ENCODE peak calls at places on chromosome 15, in seven cellular contexts. H is fibroblast of lung, F is heart right ventricle, R is A549, C is spleen, L is H1, X is heart left ventricle. I is an unnamed sample.
A peak's percentile ranks its signal among the peaks of the same experiment; 100 is the strongest.

GRCh38 chr15:68442041-68442440 is 10.1 kb upstream of the ITGA11 start:
- DNase-seq in H (no peak), C (no peak), L (peak; percentile 11), X (no peak), R (no peak), F (no peak), I (no peak)

GRCh38 chr15:48974865-48975264 is 11.1 kb upstream of the SHC4 start:
- DNase-seq in L (no peak), C (no peak), F (no peak), X (no peak), R (peak; percentile 14), H (peak; percentile 32), I (no peak)

GRCh38 chr15:45168751-45169551 is 18.8 kb downstream of the SHF start:
- DNase-seq in L (no peak), F (no peak), X (no peak), H (no peak), C (no peak), R (no peak), I (no peak)

GRCh38 chr15:49737138-49737537 is 116.3 kb downstream of the DTWD1 start:
- DNase-seq in X (no peak), C (no peak), L (no peak), F (no peak), H (no peak), R (no peak), I (no peak)

GRCh38 chr15:42919794-42920280 is 741 bp downstream of the TTBK2 start:
- DNase-seq in F (no peak), H (peak; percentile 53), X (no peak), L (no peak), R (peak; percentile 17), C (no peak), I (no peak)

GRCh38 chr15:56491110-56491722 is 26.3 kb upstream of the MNS1 start:
- DNase-seq in L (peak; percentile 77), F (peak; percentile 26), X (peak; percentile 29), R (peak; percentile 84), C (no peak), H (peak; percentile 71), I (peak; percentile 49)

GRCh38 chr15:43493687-43494472 is 924 bp upstream of the TP53BP1 start:
- DNase-seq in H (no peak), L (no peak), R (no peak), C (no peak), F (no peak), X (no peak), I (no peak)

GRCh38 chr15:98442379-98442833 is 205.9 kb upstream of the IGF1R start:
- DNase-seq in L (peak; percentile 80), F (no peak), X (no peak), R (peak; percentile 86), C (no peak), H (peak; percentile 88), I (no peak)

GRCh38 chr15:92907229-92907628 is 7.1 kb downstream of the CHD2 start:
- DNase-seq in R (peak; percentile 44), L (no peak), X (no peak), H (peak; percentile 58), F (no peak), C (no peak), I (no peak)

GRCh38 chr15:77656294-77656693 is 23.6 kb upstream of the LINGO1 start:
- DNase-seq in R (no peak), L (no peak), H (no peak), F (no peak), X (no peak), C (no peak), I (no peak)

GRCh38 chr15:52789008-52789600 is 1.0 kb downstream of the ONECUT1 start:
- DNase-seq in R (no peak), H (no peak), C (no peak), X (no peak), L (peak; percentile 55), F (no peak), I (no peak)

GRCh38 chr15:33244471-33244870 is 50.0 kb upstream of the FMN1 start:
- DNase-seq in H (no peak), X (no peak), R (no peak), C (no peak), L (no peak), F (no peak), I (no peak)

GRCh38 chr15:89964555-89964954 is 36.6 kb upstream of the ZNF710 start:
- DNase-seq in X (no peak), H (no peak), R (no peak), F (no peak), L (no peak), C (no peak), I (no peak)

GRCh38 chr15:89967892-89968291 is 33.2 kb upstream of the ZNF710 start:
- DNase-seq in F (no peak), H (no peak), X (no peak), R (no peak), L (no peak), C (no peak), I (no peak)

GRCh38 chr15:89958107-89958805 is 42.9 kb upstream of the ZNF710 start:
- DNase-seq in X (no peak), R (no peak), C (no peak), L (no peak), F (no peak), H (no peak), I (no peak)

DNA sequence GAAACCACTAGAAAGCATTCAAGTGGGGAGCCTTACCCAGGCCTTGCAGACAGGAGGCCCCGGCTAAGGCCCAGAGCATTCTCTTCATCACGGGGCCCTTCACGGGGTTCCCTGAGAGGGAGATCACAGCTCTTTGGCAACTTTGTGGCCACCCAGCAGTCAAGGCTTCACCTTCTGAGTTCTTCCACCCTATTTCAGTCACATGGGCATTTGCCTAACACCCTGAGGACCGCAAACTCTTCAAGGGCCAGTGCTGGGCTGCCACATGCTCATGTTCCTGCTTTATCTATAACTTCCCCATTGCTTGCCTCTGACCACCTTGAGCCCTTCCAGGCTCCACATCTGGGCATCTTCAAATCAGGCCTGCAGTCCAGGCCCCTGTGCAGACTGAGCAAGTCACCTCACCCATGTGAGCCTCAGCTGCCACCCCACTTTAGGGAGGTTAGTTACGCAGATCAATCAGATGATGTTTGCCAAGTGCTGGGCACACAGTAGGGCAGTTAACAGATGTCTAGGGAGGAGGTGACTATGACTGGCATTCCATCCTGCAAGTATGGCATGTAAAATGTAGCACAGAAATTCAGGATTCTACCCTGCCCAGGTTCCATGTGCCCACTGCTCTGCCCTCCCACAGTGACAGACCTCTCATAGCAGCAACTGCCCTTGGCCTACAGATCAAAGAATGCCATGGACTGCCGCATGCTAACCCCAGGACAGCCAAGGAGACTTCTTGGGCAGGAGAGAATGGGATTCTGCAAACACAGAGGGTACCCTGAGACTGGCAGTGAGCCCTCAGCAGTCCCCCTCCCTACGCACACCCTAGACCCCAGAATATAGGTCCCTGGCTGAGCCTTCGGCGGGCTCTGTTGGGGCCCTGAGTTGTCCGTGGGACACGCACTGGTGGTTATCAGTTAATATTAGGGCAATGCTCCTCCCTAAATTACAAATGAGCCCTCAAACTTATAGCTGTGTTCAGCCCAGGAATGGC is 37.5 kb upstream of the ZNF710 start:
- DNase-seq in C (peak; percentile 81), H (no peak), R (no peak), X (no peak), F (no peak), L (no peak), I (peak; percentile 29)
- H3K27ac ChIP-seq in C (peak overlapping the region; percentile 43), H (no peak overlapping the region), R (no peak overlapping the region), X (no peak overlapping the region), F (no peak overlapping the region), L (no peak overlapping the region), I (no peak overlapping the region)

GRCh38 chr15:88529021-88529630 is 17.4 kb downstream of the DET1 start:
- DNase-seq in X (no peak), H (no peak), C (no peak), L (no peak), F (no peak), R (no peak), I (no peak)
- H3K4me3 ChIP-seq in X (no peak overlapping the region), H (no peak overlapping the region), C (no peak overlapping the region), L (no peak overlapping the region), F (no peak overlapping the region), R (no peak overlapping the region), I (no peak overlapping the region)

GRCh38 chr15:69809421-69809820 is 288.3 kb downstream of the TLE3 start:
- DNase-seq in C (no peak), L (no peak), F (no peak), H (no peak), R (no peak), X (no peak), I (no peak)
- H3K4me1 ChIP-seq in C (peaks cover 8% of the 10 kb centered on the region), L (peaks cover 11% of the 10 kb centered on the region), F (no peaks in the 10 kb centered on the region), H (no peaks in the 10 kb centered on the region), R (peaks cover 11% of the 10 kb centered on the region), X (no peaks in the 10 kb centered on the region), I (peaks cover 9% of the 10 kb centered on the region)

GRCh38 chr15:65580287-65580686 is 30.6 kb downstream of the INTS14 start:
- DNase-seq in C (no peak), R (peak; percentile 46), X (no peak), L (no peak), F (no peak), H (peak; percentile 73), I (no peak)
- H3K27ac ChIP-seq in C (no peak overlapping the region), R (peak overlapping the region; percentile 19), X (no peak overlapping the region), L (no peak overlapping the region), F (no peak overlapping the region), H (peak overlapping the region; percentile 21), I (no peak overlapping the region)

GRCh38 chr15:67251318-67251717 is 3.1 kb downstream of the AAGAB start:
- DNase-seq in C (no peak), X (no peak), H (no peak), R (no peak), F (no peak), L (no peak), I (no peak)
- H3K4me3 ChIP-seq in C (no peak overlapping the region), X (no peak overlapping the region), H (no peak overlapping the region), R (no peak overlapping the region), F (no peak overlapping the region), L (no peak overlapping the region), I (no peak overlapping the region)

DNA sequence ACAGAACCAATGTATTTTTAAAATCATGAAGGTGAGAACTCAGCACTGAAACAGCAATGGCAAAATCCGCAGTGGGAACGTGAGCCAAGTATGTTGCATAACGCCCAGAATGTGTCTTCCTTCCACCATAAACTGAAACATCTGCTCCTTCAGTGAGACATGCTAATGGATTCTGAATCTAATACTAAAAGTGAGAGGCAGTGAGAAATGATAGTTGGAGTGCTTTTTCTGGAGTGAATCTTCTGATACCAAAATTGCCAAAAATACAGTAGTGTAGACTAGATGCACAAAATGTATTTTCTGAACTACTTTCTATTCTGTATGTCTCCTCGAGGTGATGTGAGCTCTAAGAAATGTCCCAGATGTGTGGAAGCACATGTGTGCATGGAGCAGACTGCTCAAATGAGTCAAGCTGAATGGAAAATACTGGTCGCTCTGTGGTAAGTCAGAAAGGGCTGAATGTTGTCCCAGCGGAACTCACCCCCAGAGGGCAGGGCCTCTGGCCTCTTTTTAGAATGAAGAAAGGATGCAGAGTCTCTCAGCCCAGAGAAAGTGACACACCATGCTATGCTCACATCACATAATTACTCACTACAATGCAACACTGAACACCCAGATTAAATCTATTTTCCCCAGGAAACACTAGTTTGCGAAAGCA is 73.0 kb downstream of the ATP10A start:
- DNase-seq in L (no peak), R (no peak), H (peak; percentile 89), X (peak; percentile 45), F (peak; percentile 54), C (no peak), I (peak; percentile 55)
- H3K4me1 ChIP-seq in L (peaks cover 2% of the 10 kb centered on the region), R (peaks cover 30% of the 10 kb centered on the region), H (peaks cover 35% of the 10 kb centered on the region), X (no peaks in the 10 kb centered on the region), F (no peaks in the 10 kb centered on the region), C (peaks cover 16% of the 10 kb centered on the region), I (peaks cover 21% of the 10 kb centered on the region)

GRCh38 chr15:63669074-63669473 is 71.9 kb downstream of the FBXL22 start:
- DNase-seq in X (no peak), C (no peak), L (no peak), H (no peak), R (no peak), F (no peak), I (no peak)
- H3K27ac ChIP-seq in X (peak overlapping the region; percentile 79), C (peak overlapping the region; percentile 63), L (no peak overlapping the region), H (no peak overlapping the region), R (no peak overlapping the region), F (no peak overlapping the region), I (no peak overlapping the region)